ENCODE peak calls at places on chromosomes 7 and 10, in four cellular contexts. N is IMR-90, I is H1, Q is H9. U is an unnamed sample.

GRCh38 chr7:156487811-156488523 is 152.6 kb upstream of the RNF32 start:
- DNase-seq in I (no peak), N (no peak), Q (no peak), U (no peak)

GRCh38 chr10:74799840-74800239 is 26.6 kb upstream of the KAT6B start:
- DNase-seq in N (peak; percentile 94), Q (no peak), I (no peak), U (no peak)

GRCh38 chr7:88452648-88453047 is 146.0 kb upstream of the STEAP4 start:
- DNase-seq in I (no peak), Q (no peak), N (no peak), U (no peak)

GRCh38 chr10:124278356-124278755 is 140.4 kb downstream of the OAT start:
- DNase-seq in I (no peak), N (no peak), Q (no peak), U (no peak)

GRCh38 chr10:43396061-43396927 is 12.7 kb downstream of the HNRNPF start:
- DNase-seq in I (no peak), Q (peak; percentile 78), N (peak; percentile 58), U (peak; percentile 91)

GRCh38 chr7:2820508-2820934 is 23.6 kb downstream of the GNA12 start:
- DNase-seq in I (no peak), Q (no peak), N (peak; percentile 97), U (peak; percentile 64)

GRCh38 chr10:126640391-126640790 is 30.1 kb downstream of the C10orf90 start:
- DNase-seq in Q (no peak), I (no peak), N (no peak), U (no peak)

GRCh38 chr7:5695709-5696345 is 85.6 kb downstream of the RNF216 start:
- DNase-seq in N (peak; percentile 84), Q (no peak), I (no peak), U (no peak)

GRCh38 chr10:82377608-82378007 is 502.6 kb downstream of the NRG3 start:
- DNase-seq in Q (no peak), I (no peak), N (no peak), U (peak; percentile 71)

GRCh38 chr7:111650456-111650999 is 88.2 kb upstream of the IMMP2L start:
- DNase-seq in I (no peak), Q (no peak), N (peak; percentile 17), U (no peak)

GRCh38 chr7:21261627-21262564 is 166.0 kb upstream of the SP4 start:
- DNase-seq in Q (peak; percentile 71), N (peak; percentile 18), I (peak; percentile 36), U (peak; percentile 85)

GRCh38 chr10:5679606-5680005 is 5.0 kb upstream of the TASOR2 start:
- DNase-seq in Q (no peak), N (peak; percentile 77), I (no peak), U (no peak)

GRCh38 chr7:102320181-102320580 is 33.5 kb downstream of the SH2B2 start:
- DNase-seq in Q (no peak), I (no peak), N (no peak), U (no peak)

GRCh38 chr10:67837519-67838314 is at the start of gene DNAJC12:
- DNase-seq in I (no peak), N (peak; percentile 82), Q (no peak), U (peak; percentile 46)

GRCh38 chr7:48875300-48875916 is 48.9 kb upstream of the CDC14C start:
- DNase-seq in Q (peak; percentile 73), I (peak; percentile 36), N (no peak), U (peak; percentile 80)

GRCh38 chr7:46003896-46004875 is 83.1 kb upstream of the IGFBP3 start:
- DNase-seq in N (peak; percentile 97), I (no peak), Q (no peak), U (no peak)

GRCh38 chr10:132389631-132390454 is 7.2 kb upstream of the PWWP2B start:
- DNase-seq in I (no peak), N (no peak), Q (peak; percentile 77), U (no peak)

GRCh38 chr10:118564652-118565051 is 30.8 kb downstream of the PRLHR start:
- DNase-seq in I (no peak), N (no peak), Q (peak; percentile 79), U (peak; percentile 72)

GRCh38 chr7:4610768-4611467 is 71.2 kb upstream of the FOXK1 start:
- DNase-seq in Q (peak; percentile 41), I (no peak), N (peak; percentile 69), U (peak; percentile 86)

GRCh38 chr7:42380411-42380810 is 143.4 kb upstream of the GLI3 start:
- DNase-seq in Q (no peak), N (no peak), I (no peak), U (no peak)

GRCh38 chr10:88289342-88289741 is 293.8 kb downstream of the RNLS start:
- DNase-seq in N (peak; percentile 62), Q (no peak), I (no peak), U (no peak)

GRCh38 chr10:69674786-69675185 is 44.7 kb downstream of the FAM241B start:
- DNase-seq in Q (no peak), N (no peak), I (no peak), U (no peak)

GRCh38 chr10:117166420-117167345 is 28.6 kb upstream of the VAX1 start:
- DNase-seq in N (no peak), I (no peak), Q (peak; percentile 32), U (no peak)

GRCh38 chr10:112957589-112958202 is 7.6 kb downstream of the TCF7L2 start:
- DNase-seq in Q (no peak), N (no peak), I (no peak), U (peak; percentile 74)

GRCh38 chr10:52229271-52229931 is 84.7 kb upstream of the DKK1 start:
- DNase-seq in N (peak; percentile 63), Q (no peak), I (no peak), U (no peak)

GRCh38 chr7:47535704-47536628 is 45.9 kb downstream of the TNS3 start:
- DNase-seq in I (no peak), N (no peak), Q (no peak), U (peak; percentile 52)

GRCh38 chr10:103772096-103772845 is 83.1 kb downstream of the SH3PXD2A start:
- DNase-seq in N (peak; percentile 98), I (peak; percentile 57), Q (peak; percentile 94), U (peak; percentile 97)

GRCh38 chr7:47573758-47574472 is 8.0 kb downstream of the TNS3 start:
- DNase-seq in I (no peak), Q (no peak), N (peak; percentile 87), U (no peak)

GRCh38 chr7:40810274-40810673 is 675.5 kb downstream of the SUGCT start:
- DNase-seq in Q (no peak), I (no peak), N (no peak), U (no peak)

GRCh38 chr7:61111-61510 is 131.3 kb upstream of the FAM20C start:
- DNase-seq in N (no peak), Q (no peak), I (no peak), U (no peak)

GRCh38 chr7:117014673-117015133 is 61.4 kb downstream of the ST7 start:
- DNase-seq in Q (no peak), N (peak; percentile 68), I (no peak), U (peak; percentile 32)

GRCh38 chr10:35244549-35244948 is 91.8 kb upstream of the CCNY start:
- DNase-seq in I (no peak), N (no peak), Q (no peak), U (no peak)

GRCh38 chr10:49253340-49253739 is 45.6 kb upstream of the C10orf71 start:
- DNase-seq in Q (no peak), I (no peak), N (no peak), U (no peak)

GRCh38 chr7:142584765-142585164 is 164.5 kb upstream of the PRSS1 start:
- DNase-seq in N (peak; percentile 26), I (no peak), Q (no peak), U (no peak)

GRCh38 chr7:45149606-45150005 is 8.0 kb upstream of the RAMP3 start:
- DNase-seq in N (no peak), I (no peak), Q (no peak), U (no peak)

GRCh38 chr7:65436163-65436562 is 62.5 kb downstream of the ZNF92 start:
- DNase-seq in I (no peak), N (no peak), Q (no peak), U (no peak)

GRCh38 chr7:71733108-71733870 is 601.3 kb downstream of the GALNT17 start:
- DNase-seq in N (peak; percentile 22), I (peak; percentile 87), Q (peak; percentile 94), U (peak; percentile 92)

GRCh38 chr7:22854158-22855048 is 31.8 kb upstream of the TOMM7 start:
- DNase-seq in I (peak; percentile 62), N (peak; percentile 89), Q (peak; percentile 86), U (peak; percentile 95)

GRCh38 chr7:117946201-117946633 is 73.0 kb upstream of the CTTNBP2 start:
- DNase-seq in I (no peak), N (peak; percentile 16), Q (peak; percentile 46), U (peak; percentile 78)

GRCh38 chr10:61059636-61060035 is 115.7 kb upstream of the RHOBTB1 start:
- DNase-seq in N (no peak), Q (no peak), I (no peak), U (no peak)

GRCh38 chr10:61065010-61065409 is 121.0 kb upstream of the RHOBTB1 start:
- DNase-seq in I (no peak), N (no peak), Q (no peak), U (no peak)

GRCh38 chr10:61064356-61064755 is 120.4 kb upstream of the RHOBTB1 start:
- DNase-seq in I (no peak), Q (no peak), N (no peak), U (no peak)

GRCh38 chr10:61063911-61064310 is 119.9 kb upstream of the RHOBTB1 start:
- DNase-seq in N (peak; percentile 23), Q (no peak), I (no peak), U (no peak)

GRCh38 chr10:61063035-61063434 is 119.0 kb upstream of the RHOBTB1 start:
- DNase-seq in Q (no peak), N (no peak), I (no peak), U (peak; percentile 7)
- H2BK5ac ChIP-seq in Q (no peak overlapping the region), N (no peak overlapping the region), I (no peak overlapping the region), U (no peak overlapping the region)

DNA sequence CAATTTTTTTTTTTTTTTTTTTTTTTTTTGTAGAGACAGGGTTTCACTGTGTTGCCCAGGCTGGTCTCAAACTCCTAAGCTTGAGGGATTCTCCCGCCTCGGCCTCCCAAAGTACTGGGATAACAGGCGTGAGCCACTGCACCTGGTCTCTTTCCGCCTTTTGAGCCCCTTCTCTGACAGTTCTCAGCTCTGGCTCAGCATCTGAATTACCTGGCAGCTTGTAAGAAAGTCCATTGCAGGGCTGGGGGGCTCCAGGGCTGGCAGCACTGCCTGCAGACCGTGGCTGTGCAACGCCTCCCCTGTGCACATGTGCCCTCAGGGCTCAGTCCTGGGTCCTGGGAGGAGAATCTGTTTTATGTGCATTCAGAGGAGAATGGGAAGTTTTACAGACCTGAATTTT is 37.6 kb downstream of the VWA2 start:
- DNase-seq in N (no peak), I (no peak), Q (no peak), U (no peak)
- H3K56ac ChIP-seq in N (no peak overlapping the region), I (no peak overlapping the region), Q (no peak overlapping the region), U (no peak overlapping the region)

GRCh38 chr10:92695679-92696605 is 6.2 kb downstream of the HHEX start:
- DNase-seq in I (no peak), N (peak; percentile 70), Q (peak; percentile 52), U (no peak)
- H2BK120ac ChIP-seq in I (no peak overlapping the region), N (peak overlapping the region; percentile 95), Q (no peak overlapping the region), U (no peak overlapping the region)

GRCh38 chr7:105013283-105013817 is 655 bp upstream of the KMT2E start:
- DNase-seq in I (peak; percentile 65), N (peak; percentile 93), Q (peak; percentile 89), U (peak; percentile 97)
- H2BK5ac ChIP-seq in I (peak overlapping the region; percentile 100), N (peak overlapping the region; percentile 97), Q (peak overlapping the region; percentile 100), U (peak overlapping the region; percentile 99)